ENCODE peak calls at places on chromosome 18, in four cellular contexts. R, L, P and G are unnamed samples.

GRCh38 chr18:45168883-45169585 is 446.2 kb upstream of the SLC14A2 start:
- DNase-seq in R (no peak), L (no peak), P (no peak), G (no peak)

GRCh38 chr18:6561029-6561861 is 146.5 kb upstream of the L3MBTL4 start:
- DNase-seq in P (no peak), R (no peak), L (no peak), G (no peak)

GRCh38 chr18:79056827-79057367 is 12.3 kb upstream of the ATP9B start:
- DNase-seq in R (no peak), P (no peak), L (no peak), G (no peak)

GRCh38 chr18:6982398-6982797 is 135.2 kb downstream of the LAMA1 start:
- DNase-seq in P (no peak), L (no peak), R (no peak), G (no peak)

GRCh38 chr18:50163505-50163904 is 31.4 kb downstream of the MYO5B start:
- DNase-seq in P (no peak), R (no peak), L (no peak), G (no peak)

GRCh38 chr18:75213610-75214009 is 3.0 kb downstream of the TSHZ1 start:
- DNase-seq in L (no peak), R (no peak), P (no peak), G (no peak)

GRCh38 chr18:6546229-6546628 is 131.5 kb upstream of the L3MBTL4 start:
- DNase-seq in R (no peak), P (no peak), L (no peak), G (no peak)

GRCh38 chr18:27378396-27379094 is 193.4 kb upstream of the CHST9 start:
- DNase-seq in L (no peak), R (no peak), P (no peak), G (no peak)

GRCh38 chr18:51399491-51400122 is 202.1 kb upstream of the MEX3C start:
- DNase-seq in R (no peak), P (no peak), L (no peak), G (no peak)

GRCh38 chr18:74457743-74458465 is 796 bp upstream of the DIPK1C start:
- DNase-seq in R (no peak), L (no peak), P (no peak), G (no peak)

GRCh38 chr18:55100817-55101457 is 141.7 kb upstream of the CCDC68 start:
- DNase-seq in P (no peak), R (no peak), L (no peak), G (no peak)

GRCh38 chr18:48860276-48861180 is 90.2 kb downstream of the SMAD7 start:
- DNase-seq in R (no peak), L (no peak), P (no peak), G (no peak)

GRCh38 chr18:36757081-36757480 is 71.7 kb downstream of the TPGS2 start:
- DNase-seq in P (no peak), L (peak; percentile 57), R (no peak), G (peak; percentile 48)

GRCh38 chr18:54794819-54795218 is 33.5 kb upstream of the RAB27B start:
- DNase-seq in L (no peak), P (no peak), R (no peak), G (no peak)

GRCh38 chr18:61400714-61401113 is 67.5 kb downstream of the CDH20 start:
- DNase-seq in L (no peak), R (no peak), P (no peak), G (no peak)

GRCh38 chr18:61894751-61895524 is 2.1 kb upstream of the RNF152 start:
- DNase-seq in L (no peak), P (no peak), R (no peak), G (no peak)

GRCh38 chr18:46464926-46465655 is 191.9 kb downstream of the LOXHD1 start:
- DNase-seq in R (no peak), P (no peak), L (peak; percentile 13), G (no peak)

GRCh38 chr18:12904012-12904516 is 20.0 kb upstream of the PTPN2 start:
- DNase-seq in R (no peak), L (peak; percentile 50), P (no peak), G (no peak)

GRCh38 chr18:12329125-12329698 is 21.2 kb downstream of the TUBB6 start:
- DNase-seq in P (no peak), L (no peak), R (no peak), G (no peak)

GRCh38 chr18:9870431-9871023 is 15.2 kb upstream of the TXNDC2 start:
- DNase-seq in R (no peak), P (no peak), L (no peak), G (no peak)

GRCh38 chr18:9868857-9869712 is 16.7 kb upstream of the TXNDC2 start:
- DNase-seq in P (no peak), R (no peak), L (no peak), G (no peak)

GRCh38 chr18:9867454-9867732 is 18.4 kb upstream of the TXNDC2 start:
- DNase-seq in P (no peak), R (no peak), L (no peak), G (no peak)

GRCh38 chr18:9871244-9871746 is 14.5 kb upstream of the TXNDC2 start:
- DNase-seq in R (no peak), P (no peak), L (no peak), G (no peak)

DNA sequence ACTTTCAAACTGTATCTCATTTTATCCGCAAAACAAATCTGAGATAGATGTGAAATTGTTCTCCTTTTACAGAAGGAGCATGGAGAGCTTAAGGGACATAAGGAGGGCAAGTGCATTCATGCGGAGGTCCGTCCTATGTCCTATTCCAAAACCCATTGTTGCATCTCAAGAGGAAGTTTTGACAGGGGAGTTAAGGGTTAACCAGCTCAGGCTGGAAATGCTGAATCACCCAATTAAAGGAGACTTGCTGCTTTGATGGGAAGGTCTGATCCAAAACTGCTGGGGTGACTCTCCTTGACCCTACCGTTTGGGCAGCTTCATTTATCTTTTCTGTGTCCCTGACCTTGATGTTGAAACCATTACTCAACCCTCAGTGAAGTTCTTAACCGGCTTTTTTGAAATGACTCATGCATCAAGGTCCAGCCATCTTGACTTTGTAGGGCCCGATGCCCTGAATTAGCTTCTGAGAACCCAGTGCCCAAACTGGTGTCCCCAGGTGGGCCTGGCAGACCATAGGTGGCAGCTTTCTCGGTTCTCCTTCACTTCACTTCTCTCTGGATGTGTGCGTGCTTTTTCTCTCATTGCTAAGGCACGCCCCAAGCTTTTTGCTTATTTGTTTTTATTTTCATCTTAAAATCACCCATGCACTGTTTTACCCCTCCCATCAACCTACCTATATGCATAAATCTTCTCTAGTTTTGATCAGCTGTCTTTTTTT is 15.9 kb upstream of the TXNDC2 start:
- DNase-seq in R (no peak), P (peak; percentile 30), L (peak; percentile 83), G (peak; percentile 95)
- TF ChIP-seq CBX5 in R (no peak), P (no peak), L (no peak), G (peak; percentile 42)

DNA sequence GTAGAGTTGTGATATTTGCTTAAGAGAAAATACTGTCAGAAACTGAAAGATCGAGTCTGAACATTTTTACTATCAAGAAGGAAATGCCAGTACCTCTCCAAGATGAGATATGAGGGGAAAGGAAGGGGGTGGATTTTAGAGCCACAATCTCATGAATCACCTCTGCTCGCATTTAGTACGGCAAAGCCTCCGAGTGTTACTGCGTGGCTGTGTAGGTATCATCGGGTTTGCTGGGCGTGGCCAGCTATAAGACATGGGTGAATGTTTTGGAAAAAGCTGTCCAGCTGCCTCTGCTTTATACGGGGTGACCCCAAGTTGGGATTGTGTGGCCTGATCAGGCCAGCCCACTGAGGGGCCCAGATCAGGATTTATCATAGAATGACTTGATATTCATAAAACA is 826.4 kb downstream of the SOCS6 start:
- DNase-seq in P (no peak), R (no peak), L (no peak), G (no peak)
- TF ChIP-seq CBX5 in P (no peak), R (no peak), L (no peak), G (no peak)

DNA sequence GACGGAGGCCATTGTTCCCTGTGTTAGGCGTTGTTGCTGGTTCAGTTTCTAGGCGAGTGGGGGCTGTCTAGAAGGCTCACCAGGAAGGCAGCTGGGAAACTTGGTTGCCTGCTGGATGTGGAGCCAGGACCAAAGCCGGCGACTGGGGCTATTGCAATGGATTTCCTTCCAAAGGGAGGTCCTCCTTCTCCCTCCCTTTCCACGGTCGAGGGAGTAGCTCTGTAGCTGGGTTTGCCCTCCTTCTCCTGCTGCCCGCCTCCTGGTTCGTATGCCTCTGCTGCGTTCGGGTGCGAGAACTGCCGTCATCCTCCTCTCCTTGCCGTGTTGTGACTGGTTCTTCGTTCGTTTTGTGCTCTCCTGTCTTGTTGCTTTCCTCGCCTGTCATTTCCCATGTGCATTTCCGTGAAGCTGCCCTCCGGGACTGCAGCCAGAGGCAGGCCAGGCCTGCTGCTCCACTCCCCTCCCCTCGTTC is 203.4 kb downstream of the NEDD4L start:
- DNase-seq in L (no peak), R (no peak), P (no peak), G (no peak)
- TF ChIP-seq CBX5 in L (no peak), R (no peak), P (no peak), G (no peak)

GRCh38 chr18:21303445-21303844 is 61.4 kb downstream of the GREB1L start:
- DNase-seq in L (no peak), R (no peak), P (no peak), G (no peak)

GRCh38 chr18:21298351-21298750 is 56.3 kb downstream of the GREB1L start:
- DNase-seq in P (no peak), R (no peak), L (no peak), G (no peak)

GRCh38 chr18:21300035-21300434 is 58.0 kb downstream of the GREB1L start:
- DNase-seq in R (no peak), L (no peak), P (no peak), G (no peak)

GRCh38 chr18:21303913-21304312 is 61.9 kb downstream of the GREB1L start:
- DNase-seq in R (no peak), L (no peak), P (no peak), G (no peak)

DNA sequence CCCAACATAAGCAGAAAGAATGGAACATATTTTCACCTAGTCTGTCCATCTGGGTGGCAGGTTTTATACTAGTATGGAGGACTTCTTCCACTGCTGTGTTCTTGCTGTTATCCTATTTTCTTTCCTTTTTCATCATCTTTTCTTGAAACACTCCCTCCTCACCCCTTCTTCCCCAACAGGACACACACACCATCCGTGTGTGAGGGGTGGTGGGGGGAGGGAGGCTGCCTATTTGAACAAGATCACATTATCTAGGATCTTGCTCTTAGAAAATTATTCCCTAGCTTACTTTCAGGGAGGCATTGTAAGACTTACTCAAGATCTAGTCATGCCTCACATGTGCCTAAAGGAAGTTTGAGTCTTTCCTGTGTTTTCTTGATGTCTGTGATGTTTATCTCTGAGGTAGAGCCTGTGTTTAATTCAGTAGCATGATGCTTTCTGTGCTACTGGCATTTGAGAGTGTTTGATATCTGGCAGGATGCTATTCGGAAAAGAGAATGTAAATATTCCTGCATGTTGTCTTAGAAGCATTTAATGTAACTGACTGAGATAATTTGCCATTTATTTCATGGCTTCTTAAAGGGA is 58.7 kb downstream of the GREB1L start:
- DNase-seq in L (no peak), R (no peak), P (no peak), G (no peak)
- TF ChIP-seq CBX5 in L (no peak), R (no peak), P (no peak), G (no peak)

GRCh38 chr18:59667488-59667887 is 29.7 kb downstream of the CCBE1 start:
- DNase-seq in P (no peak), R (no peak), L (no peak), G (no peak)
- TF ChIP-seq CBX5 in P (no peak), R (no peak), L (no peak), G (no peak)

GRCh38 chr18:33532978-33533377 is 45.0 kb upstream of the ASXL3 start:
- DNase-seq in L (no peak), P (no peak), R (no peak), G (no peak)
- TF ChIP-seq CBX5 in L (no peak), P (no peak), R (no peak), G (no peak)